ENCODE peak calls at places on chromosome 13, in seven cellular contexts. M is hypothalamus; Z is stimulated activated CD4-positive, alpha-beta T cell treated with anti-CD3 and anti-CD28 coated beads, TNF-alpha, amount 100 ng/mL, for 4 hours; N is anterior cingulate cortex; J is cardiac fibroblast; E is iPS DF 19.7; F is A172. O is an unnamed sample.

GRCh38 chr13:79562557-79562956 is 81.6 kb downstream of the NDFIP2 start:
- DNase-seq in M (no peak), Z (no peak), N (no peak), J (no peak), E (no peak), F (no peak), O (no peak)

GRCh38 chr13:99196466-99197256 is 4.0 kb upstream of the UBAC2 start:
- DNase-seq in M (no peak), Z (no peak), N (no peak), J (no peak), E (no peak), F (no peak), O (no peak)

GRCh38 chr13:78610381-78610883 is 7.1 kb upstream of the POU4F1 start:
- DNase-seq in M (no peak), Z (no peak), N (no peak), J (no peak), E (no peak), F (no peak), O (no peak)

GRCh38 chr13:45055902-45056648 is 64.2 kb upstream of the GTF2F2 start:
- DNase-seq in M (no peak), Z (no peak), N (peak), J (peak), E (no peak), F (peak), O (no peak)

GRCh38 chr13:21119526-21119925 is 56.8 kb downstream of the SKA3 start:
- DNase-seq in M (no peak), Z (no peak), N (no peak), J (no peak), E (no peak), F (no peak), O (no peak)

GRCh38 chr13:51977606-51978005 is 33.6 kb downstream of the ATP7B start:
- DNase-seq in M (no peak), Z (no peak), N (no peak), J (peak), E (no peak), F (no peak), O (no peak)

GRCh38 chr13:98295371-98295770 is 118.3 kb upstream of the RNF113B start:
- DNase-seq in M (no peak), Z (no peak), N (no peak), J (peak), E (no peak), F (no peak), O (no peak)

GRCh38 chr13:30463820-30464495 is 1.8 kb downstream of the HMGB1 start:
- DNase-seq in M (peak), Z (peak), N (peak), J (peak), E (no peak), F (peak), O (peak)

GRCh38 chr13:42048625-42049453 is at the start of gene DGKH:
- DNase-seq in M (peak), Z (peak), N (peak), J (peak), E (no peak), F (peak), O (peak)